ENCODE peak calls at places on chromosome 21, in nine cellular contexts. One of them, this sample, is unnamed.
A peak's percentile ranks its signal among the peaks of the same experiment; 100 is the strongest.

GRCh38 chr21:45443595-45444181 is 38.7 kb downstream of the COL18A1 start:
- DNase-seq in GDM1: no peak
- DNase-seq in AG08395: no peak
- DNase-seq in NCI-H345: no peak
- DNase-seq in aorta: peak; percentile 71
- DNase-seq in CD4-positive, CD25-positive, alpha-beta regulatory T cell: no peak
- DNase-seq in lower leg skin: no peak
- DNase-seq in AML-193: no peak
- DNase-seq in ELR: no peak
- DNase-seq in this sample: peak; percentile 4

GRCh38 chr21:38913120-38913975 is 107.6 kb downstream of the ETS2 start:
- DNase-seq in aorta: peak; percentile 93
- DNase-seq in ELR: peak; percentile 32
- DNase-seq in AML-193: no peak
- DNase-seq in CD4-positive, CD25-positive, alpha-beta regulatory T cell: no peak
- DNase-seq in GDM1: no peak
- DNase-seq in lower leg skin: peak; percentile 62
- DNase-seq in NCI-H345: peak; percentile 95
- DNase-seq in AG08395: peak; percentile 45
- DNase-seq in this sample: peak; percentile 89

GRCh38 chr21:38228115-38228514 is 28.7 kb upstream of the KCNJ15 start:
- DNase-seq in NCI-H345: no peak
- DNase-seq in AG08395: no peak
- DNase-seq in ELR: no peak
- DNase-seq in GDM1: no peak
- DNase-seq in CD4-positive, CD25-positive, alpha-beta regulatory T cell: no peak
- DNase-seq in AML-193: no peak
- DNase-seq in aorta: no peak
- DNase-seq in lower leg skin: no peak
- DNase-seq in this sample: no peak

GRCh38 chr21:46388206-46388880 is 64.4 kb downstream of the PCNT start:
- DNase-seq in aorta: no peak
- DNase-seq in NCI-H345: no peak
- DNase-seq in AML-193: no peak
- DNase-seq in ELR: no peak
- DNase-seq in CD4-positive, CD25-positive, alpha-beta regulatory T cell: no peak
- DNase-seq in AG08395: no peak
- DNase-seq in GDM1: no peak
- DNase-seq in lower leg skin: no peak
- DNase-seq in this sample: peak; percentile 31

GRCh38 chr21:37845535-37845934 is 70.7 kb downstream of the KCNJ6 start:
- DNase-seq in AML-193: no peak
- DNase-seq in lower leg skin: no peak
- DNase-seq in aorta: no peak
- DNase-seq in NCI-H345: no peak
- DNase-seq in CD4-positive, CD25-positive, alpha-beta regulatory T cell: no peak
- DNase-seq in AG08395: no peak
- DNase-seq in ELR: no peak
- DNase-seq in GDM1: no peak
- DNase-seq in this sample: no peak

GRCh38 chr21:26389971-26390641 is 183.0 kb downstream of the CYYR1 start:
- DNase-seq in CD4-positive, CD25-positive, alpha-beta regulatory T cell: no peak
- DNase-seq in NCI-H345: no peak
- DNase-seq in aorta: no peak
- DNase-seq in AG08395: peak; percentile 50
- DNase-seq in GDM1: no peak
- DNase-seq in ELR: peak; percentile 90
- DNase-seq in AML-193: no peak
- DNase-seq in lower leg skin: peak; percentile 25
- DNase-seq in this sample: no peak

GRCh38 chr21:37087188-37087587 is 14.1 kb downstream of the TTC3 start:
- DNase-seq in AML-193: peak; percentile 37
- DNase-seq in ELR: peak; percentile 75
- DNase-seq in AG08395: peak; percentile 10
- DNase-seq in NCI-H345: peak; percentile 40
- DNase-seq in GDM1: peak; percentile 35
- DNase-seq in CD4-positive, CD25-positive, alpha-beta regulatory T cell: no peak
- DNase-seq in lower leg skin: no peak
- DNase-seq in aorta: no peak
- DNase-seq in this sample: no peak

GRCh38 chr21:45404726-45405270 is at the start of gene COL18A1:
- DNase-seq in AML-193: no peak
- DNase-seq in AG08395: peak; percentile 80
- DNase-seq in ELR: peak; percentile 65
- DNase-seq in CD4-positive, CD25-positive, alpha-beta regulatory T cell: peak; percentile 15
- DNase-seq in NCI-H345: peak; percentile 50
- DNase-seq in aorta: peak; percentile 89
- DNase-seq in lower leg skin: no peak
- DNase-seq in GDM1: no peak
- DNase-seq in this sample: peak; percentile 68

GRCh38 chr21:33293811-33294216 is 27.6 kb downstream of the IL10RB start:
- DNase-seq in aorta: no peak
- DNase-seq in lower leg skin: no peak
- DNase-seq in NCI-H345: no peak
- DNase-seq in CD4-positive, CD25-positive, alpha-beta regulatory T cell: no peak
- DNase-seq in ELR: no peak
- DNase-seq in GDM1: no peak
- DNase-seq in AG08395: no peak
- DNase-seq in AML-193: no peak
- DNase-seq in this sample: no peak

GRCh38 chr21:42145569-42146250 is 73.2 kb upstream of the ABCG1 start:
- DNase-seq in CD4-positive, CD25-positive, alpha-beta regulatory T cell: peak; percentile 53
- DNase-seq in NCI-H345: peak; percentile 75
- DNase-seq in AG08395: peak; percentile 89
- DNase-seq in ELR: peak; percentile 61
- DNase-seq in AML-193: peak; percentile 50
- DNase-seq in lower leg skin: no peak
- DNase-seq in aorta: no peak
- DNase-seq in GDM1: peak; percentile 59
- DNase-seq in this sample: no peak

GRCh38 chr21:44370027-44370735 is 16.8 kb downstream of the TRPM2 start:
- DNase-seq in NCI-H345: peak; percentile 45
- DNase-seq in CD4-positive, CD25-positive, alpha-beta regulatory T cell: no peak
- DNase-seq in AML-193: no peak
- DNase-seq in aorta: peak; percentile 74
- DNase-seq in GDM1: no peak
- DNase-seq in lower leg skin: no peak
- DNase-seq in AG08395: peak; percentile 74
- DNase-seq in ELR: peak; percentile 63
- DNase-seq in this sample: no peak

GRCh38 chr21:42629856-42630410 is 23.5 kb upstream of the PDE9A start:
- DNase-seq in ELR: no peak
- DNase-seq in AG08395: no peak
- DNase-seq in GDM1: no peak
- DNase-seq in lower leg skin: no peak
- DNase-seq in CD4-positive, CD25-positive, alpha-beta regulatory T cell: no peak
- DNase-seq in aorta: peak; percentile 43
- DNase-seq in AML-193: no peak
- DNase-seq in NCI-H345: no peak
- DNase-seq in this sample: no peak

GRCh38 chr21:26140185-26140584 is 30.4 kb downstream of the APP start:
- DNase-seq in NCI-H345: no peak
- DNase-seq in AML-193: no peak
- DNase-seq in aorta: peak; percentile 78
- DNase-seq in lower leg skin: no peak
- DNase-seq in GDM1: no peak
- DNase-seq in CD4-positive, CD25-positive, alpha-beta regulatory T cell: no peak
- DNase-seq in AG08395: peak; percentile 76
- DNase-seq in ELR: peak; percentile 95
- DNase-seq in this sample: peak; percentile 31

This sample was measured in psoas muscle.